ENCODE peak calls at places on chromosomes 5 and 9, in six cellular contexts. B, M, P, L, R and X are unnamed samples.

GRCh38 chr9:131289301-131290038 is at the start of gene PLPP7:
- DNase-seq in B (peak), M (peak), P (peak), L (no peak), R (peak), X (no peak)

GRCh38 chr5:142743677-142744441 is 26.3 kb upstream of the ARHGAP26 start:
- DNase-seq in B (no peak), M (no peak), P (no peak), L (no peak), R (no peak), X (peak)

GRCh38 chr5:5637163-5637562 is 214.7 kb downstream of the ICE1 start:
- DNase-seq in B (no peak), M (no peak), P (no peak), L (no peak), R (no peak), X (no peak)

GRCh38 chr5:179607449-179607931 is 16.0 kb downstream of the HNRNPH1 start:
- DNase-seq in B (peak), M (peak), P (peak), L (no peak), R (no peak), X (no peak)

GRCh38 chr5:5077236-5077635 is 62.9 kb upstream of the ADAMTS16 start:
- DNase-seq in B (no peak), M (no peak), P (no peak), L (no peak), R (no peak), X (no peak)

GRCh38 chr5:82222597-82223574 is 55.3 kb downstream of the RPS23 start:
- DNase-seq in B (no peak), M (no peak), P (no peak), L (no peak), R (no peak), X (no peak)

GRCh38 chr9:21412109-21412508 is 3.2 kb downstream of the IFNA8 start:
- DNase-seq in B (no peak), M (no peak), P (no peak), L (no peak), R (no peak), X (no peak)

GRCh38 chr9:81389569-81389993 is 299.8 kb downstream of the TLE1 start:
- DNase-seq in B (no peak), M (no peak), P (no peak), L (peak), R (peak), X (peak)

GRCh38 chr9:98957826-98958225 is 14.1 kb downstream of the COL15A1 start:
- DNase-seq in B (no peak), M (no peak), P (no peak), L (no peak), R (no peak), X (no peak)

GRCh38 chr5:55868846-55869245 is 17.7 kb downstream of the IL31RA start:
- DNase-seq in B (no peak), M (no peak), P (no peak), L (peak), R (no peak), X (peak)

GRCh38 chr9:128190516-128191405 is 611 bp downstream of the CIZ1 start:
- DNase-seq in B (no peak), M (no peak), P (peak), L (no peak), R (no peak), X (no peak)

GRCh38 chr5:172713113-172713808 is 57.7 kb downstream of the DUSP1 start:
- DNase-seq in B (peak), M (peak), P (peak), L (peak), R (peak), X (no peak)

GRCh38 chr5:58165152-58165551 is 294.7 kb downstream of the PLK2 start:
- DNase-seq in B (no peak), M (no peak), P (no peak), L (no peak), R (no peak), X (no peak)

GRCh38 chr5:181215997-181216982 is 6.8 kb upstream of the TRIM41 start:
- DNase-seq in B (no peak), M (no peak), P (peak), L (peak), R (no peak), X (no peak)

GRCh38 chr9:3498691-3499090 is 27.1 kb downstream of the RFX3 start:
- DNase-seq in B (no peak), M (no peak), P (no peak), L (no peak), R (no peak), X (no peak)